ENCODE peak calls at places on chromosomes 6 and 20, in six cellular contexts. H, X, C, G, M and Z are unnamed samples.

GRCh38 chr6:55239099-55239498 is 64.8 kb downstream of the HCRTR2 start:
- DNase-seq in C (no peak), H (no peak), G (no peak), X (no peak), M (no peak), Z (no peak)

GRCh38 chr6:104187616-104188015 is 672.1 kb downstream of the HACE1 start:
- DNase-seq in M (no peak), C (no peak), X (no peak), G (no peak), H (no peak), Z (no peak)

GRCh38 chr20:38870733-38871559 is 55.3 kb upstream of the FAM83D start:
- DNase-seq in G (peak), X (no peak), H (peak), C (no peak), M (no peak), Z (no peak)

GRCh38 chr6:4727236-4727635 is 49.0 kb upstream of the CDYL start:
- DNase-seq in H (no peak), X (no peak), G (no peak), M (peak), C (no peak), Z (no peak)

GRCh38 chr6:30156262-30156599 is 4.8 kb downstream of the TRIM10 start:
- DNase-seq in M (peak), H (no peak), X (no peak), C (peak), G (peak), Z (peak)

GRCh38 chr6:136095961-136096360 is 154.2 kb downstream of the MTFR2 start:
- DNase-seq in M (no peak), C (no peak), H (no peak), G (no peak), X (no peak), Z (no peak)

GRCh38 chr6:105642708-105643107 is 239.8 kb upstream of the PREP start:
- DNase-seq in M (no peak), C (no peak), H (peak), X (no peak), G (no peak), Z (no peak)

GRCh38 chr6:110548124-110548847 is 71.9 kb upstream of the SLC22A16 start:
- DNase-seq in M (no peak), G (no peak), H (no peak), X (no peak), C (no peak), Z (no peak)

GRCh38 chr20:36467076-36467999 is 74.0 kb upstream of the MYL9 start:
- DNase-seq in X (no peak), G (no peak), M (no peak), H (no peak), C (no peak), Z (no peak)

GRCh38 chr20:6269163-6269873 is 146.5 kb upstream of the FERMT1 start:
- DNase-seq in M (no peak), C (no peak), G (no peak), X (no peak), H (no peak), Z (no peak)

GRCh38 chr20:16580127-16580526 is 6.9 kb upstream of the KIF16B start:
- DNase-seq in M (no peak), H (peak), X (no peak), C (no peak), G (no peak), Z (no peak)

GRCh38 chr6:73565767-73566485 is 45.1 kb upstream of the EEF1A1 start:
- DNase-seq in G (no peak), M (no peak), X (no peak), C (peak), H (peak), Z (no peak)

GRCh38 chr6:134080171-134080795 is 27.9 kb upstream of the SLC2A12 start:
- DNase-seq in H (no peak), C (no peak), M (no peak), X (no peak), G (no peak), Z (no peak)
- TF ChIP-seq BHLHE40 in H (no peak), C (no peak), M (no peak), X (no peak), G (no peak), Z (no peak)

GRCh38 chr6:112180095-112180820 is 74.1 kb downstream of the LAMA4 start:
- DNase-seq in M (peak), H (peak), C (peak), G (peak), X (no peak), Z (peak)

GRCh38 chr6:112184996-112185395 is 69.4 kb downstream of the LAMA4 start:
- DNase-seq in H (no peak), C (no peak), X (no peak), G (no peak), M (no peak), Z (no peak)

GRCh38 chr6:112179631-112180030 is 74.7 kb downstream of the LAMA4 start:
- DNase-seq in G (no peak), C (no peak), H (peak), M (no peak), X (no peak), Z (no peak)

GRCh38 chr6:112181130-112181529 is 73.2 kb downstream of the LAMA4 start:
- DNase-seq in C (no peak), G (no peak), X (no peak), H (no peak), M (no peak), Z (no peak)

DNA sequence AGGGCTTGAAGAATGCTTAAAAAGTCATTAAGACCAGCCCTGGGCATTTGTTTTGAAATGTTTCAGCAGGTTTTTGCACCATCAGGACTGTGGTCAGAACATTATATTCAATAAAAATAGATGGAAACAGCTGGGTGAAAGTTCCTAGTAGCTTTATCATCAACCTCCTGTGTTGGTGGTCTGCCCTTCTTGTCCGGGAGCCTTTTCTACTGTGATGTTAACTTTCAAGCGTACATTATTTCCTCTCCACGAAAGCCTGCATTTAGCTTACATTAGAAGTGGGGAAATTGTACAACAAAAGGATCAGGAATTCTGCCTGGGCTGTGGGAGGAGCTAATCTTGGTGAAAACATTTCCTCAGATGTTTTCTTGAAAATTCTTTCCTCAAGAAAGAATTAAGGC is 71.1 kb downstream of the LAMA4 start:
- DNase-seq in H (peak), M (no peak), C (no peak), G (no peak), X (no peak), Z (no peak)
- TF ChIP-seq BHLHE40 in H (no peak), M (no peak), C (no peak), G (no peak), X (no peak), Z (no peak)

GRCh38 chr6:53930330-53930729 is 135.5 kb downstream of the LRRC1 start:
- DNase-seq in X (no peak), M (no peak), H (no peak), G (no peak), C (no peak), Z (no peak)

GRCh38 chr6:53931086-53931485 is 136.3 kb downstream of the LRRC1 start:
- DNase-seq in C (no peak), M (no peak), H (no peak), X (no peak), G (no peak), Z (no peak)

GRCh38 chr6:53926505-53926904 is 131.7 kb downstream of the LRRC1 start:
- DNase-seq in M (no peak), C (no peak), H (peak), X (no peak), G (no peak), Z (no peak)

GRCh38 chr6:53929340-53930120 is 134.7 kb downstream of the LRRC1 start:
- DNase-seq in X (no peak), M (no peak), C (no peak), G (no peak), H (no peak), Z (no peak)

DNA sequence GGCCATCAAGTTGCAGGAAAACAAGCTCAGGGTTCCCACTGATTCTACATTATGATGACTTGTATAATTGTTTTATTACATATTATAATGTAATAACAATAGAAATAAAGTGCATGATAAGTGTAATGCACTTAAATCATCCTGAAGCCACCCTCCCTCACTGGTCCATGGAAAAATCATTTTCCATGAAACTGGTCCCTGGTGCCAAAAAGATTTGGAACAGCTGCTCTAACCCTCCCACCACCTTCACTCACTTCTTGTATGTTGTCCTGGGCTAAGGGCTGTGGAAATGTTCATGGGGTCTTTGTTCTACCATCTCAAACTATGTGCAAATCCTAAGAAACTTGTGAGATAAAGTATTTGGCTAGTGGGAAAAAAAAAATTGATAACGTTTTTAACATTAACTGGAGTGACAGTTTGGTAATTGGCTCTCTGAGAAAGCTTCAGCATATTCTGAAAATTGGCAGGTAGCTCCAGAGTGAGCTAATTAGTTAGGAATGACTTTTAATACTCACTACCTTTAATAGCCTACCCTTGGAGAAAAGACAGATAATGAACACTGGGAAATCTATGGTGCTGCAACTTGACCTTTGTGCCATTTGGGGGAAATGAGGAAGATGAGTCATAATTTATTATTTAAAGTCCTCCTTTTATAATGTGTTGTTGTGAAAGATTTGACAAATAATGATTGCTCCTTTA is 134.0 kb downstream of the LRRC1 start:
- DNase-seq in M (no peak), X (no peak), G (no peak), C (peak), H (peak), Z (no peak)
- TF ChIP-seq BHLHE40 in M (no peak), X (no peak), G (no peak), C (no peak), H (no peak), Z (no peak)

GRCh38 chr6:158002951-158003853 is 21.5 kb downstream of the SYNJ2 start:
- DNase-seq in H (peak), M (no peak), X (no peak), G (no peak), C (no peak), Z (no peak)
- TF ChIP-seq BHLHE40 in H (no peak), M (no peak), X (no peak), G (no peak), C (no peak), Z (no peak)

DNA sequence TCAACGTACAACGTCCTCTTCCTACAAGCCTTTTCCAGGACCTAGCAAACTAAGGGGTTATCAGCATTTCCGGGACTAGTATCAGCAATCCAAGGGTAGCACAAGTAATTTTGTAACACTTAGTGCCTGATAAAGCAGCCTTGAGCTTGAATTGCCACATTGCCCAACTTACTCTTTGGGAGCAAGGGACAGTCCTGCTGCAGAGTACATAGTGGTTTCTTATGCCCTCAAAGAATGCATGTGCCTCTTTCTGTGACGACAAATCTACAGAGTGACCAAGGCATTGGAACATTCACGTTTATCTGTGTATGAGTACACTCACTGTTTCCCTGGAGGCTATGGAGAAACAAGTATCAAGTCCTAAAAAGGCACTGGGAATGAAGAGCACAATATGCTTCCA is 3.2 kb upstream of the ID4 start:
- DNase-seq in G (no peak), C (peak), X (no peak), H (no peak), M (no peak), Z (no peak)
- TF ChIP-seq BHLHE40 in G (no peak), C (no peak), X (no peak), H (no peak), M (no peak), Z (no peak)

DNA sequence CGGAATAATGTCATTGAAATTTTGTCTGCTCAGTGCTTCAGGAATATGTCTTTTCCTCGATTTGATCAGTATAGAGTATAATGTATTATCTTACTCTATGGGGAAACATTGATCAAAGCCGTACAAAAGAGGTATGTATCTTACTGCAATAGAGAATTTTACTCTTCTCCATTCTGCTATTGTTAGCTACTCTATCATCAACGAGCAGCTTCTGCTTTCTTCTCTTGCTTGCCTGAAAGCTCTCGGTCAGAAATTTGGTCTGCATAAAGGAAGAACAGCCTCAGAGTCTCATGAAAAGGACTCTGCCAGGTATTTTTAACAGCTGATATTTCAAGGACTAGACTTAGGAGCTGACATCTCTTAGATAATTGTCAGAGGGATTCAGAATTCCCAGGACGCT is 545.8 kb upstream of the ARID1B start:
- DNase-seq in H (no peak), G (no peak), M (no peak), C (no peak), X (no peak), Z (no peak)
- TF ChIP-seq BHLHE40 in H (no peak), G (no peak), M (no peak), C (no peak), X (no peak), Z (no peak)

GRCh38 chr6:10138917-10139316 is 276.0 kb downstream of the TFAP2A start:
- DNase-seq in C (no peak), X (no peak), G (no peak), M (no peak), H (peak), Z (no peak)
- TF ChIP-seq BHLHE40 in C (no peak), X (no peak), G (no peak), M (no peak), H (no peak), Z (no peak)

GRCh38 chr6:85126448-85127178 is 323.3 kb upstream of the NT5E start:
- DNase-seq in C (peak), G (peak), M (peak), X (no peak), H (peak), Z (peak)
- TF ChIP-seq BHLHE40 in C (no peak), G (no peak), M (no peak), X (no peak), H (no peak), Z (no peak)

GRCh38 chr6:6003334-6004146 is 3.2 kb downstream of the NRN1 start:
- DNase-seq in G (no peak), H (no peak), M (no peak), X (no peak), C (no peak), Z (peak)
- TF ChIP-seq BHLHE40 in G (no peak), H (no peak), M (no peak), X (no peak), C (no peak), Z (no peak)